ENCODE peak calls at places on chromosomes 7 and 10, in six cellular contexts. S, M, R, E, P and U are unnamed samples. For H3K27me3 and H3K4me1, the result is how much of the 10 kb centered on the place peaks cover.

GRCh38 chr10:132319853-132320669 is 11.9 kb upstream of the LRRC27 start:
- DNase-seq in S (no peak), M (no peak), R (no peak), E (peak), P (no peak), U (peak)

GRCh38 chr10:132109341-132110072 is 43.8 kb downstream of the JAKMIP3 start:
- DNase-seq in S (no peak), M (no peak), R (no peak), E (peak), P (peak), U (no peak)

GRCh38 chr10:91909178-91909677 is at the start of gene FGFBP3:
- DNase-seq in S (peak), M (peak), R (peak), E (peak), P (no peak), U (no peak)

GRCh38 chr7:28081016-28081415 is 99.6 kb downstream of the JAZF1 start:
- DNase-seq in S (peak), M (no peak), R (no peak), E (no peak), P (no peak), U (no peak)

GRCh38 chr10:43871545-43871944 is 222.9 kb upstream of the ZNF32 start:
- DNase-seq in S (no peak), M (no peak), R (no peak), E (no peak), P (no peak), U (no peak)

GRCh38 chr7:90677742-90678439 is 81.8 kb downstream of the CDK14 start:
- DNase-seq in S (no peak), M (no peak), R (peak), E (peak), P (no peak), U (no peak)

GRCh38 chr10:60732240-60733188 is 45.8 kb upstream of the CDK1 start:
- DNase-seq in S (no peak), M (no peak), R (peak), E (no peak), P (peak), U (no peak)

GRCh38 chr7:99693427-99694200 is 13.8 kb upstream of the CYP3A5 start:
- DNase-seq in S (no peak), M (no peak), R (peak), E (no peak), P (peak), U (no peak)

GRCh38 chr7:40015790-40016296 is 65.8 kb downstream of the CDK13 start:
- DNase-seq in S (peak), M (peak), R (peak), E (peak), P (no peak), U (no peak)

GRCh38 chr7:99562832-99563231 is 4.4 kb downstream of the ZNF655 start:
- DNase-seq in S (no peak), M (no peak), R (no peak), E (peak), P (no peak), U (peak)

GRCh38 chr10:10860455-10860976 is 157.2 kb upstream of the CELF2 start:
- DNase-seq in S (no peak), M (no peak), R (no peak), E (no peak), P (no peak), U (no peak)

GRCh38 chr10:132276706-132277105 is 31.0 kb downstream of the STK32C start:
- DNase-seq in S (no peak), M (no peak), R (no peak), E (no peak), P (no peak), U (no peak)

GRCh38 chr10:104648421-104648820 is 7.3 kb downstream of the SORCS3 start:
- DNase-seq in S (no peak), M (no peak), R (no peak), E (no peak), P (no peak), U (no peak)

GRCh38 chr7:36157506-36158320 is 4.7 kb downstream of the EEPD1 start:
- DNase-seq in S (no peak), M (no peak), R (no peak), E (no peak), P (no peak), U (no peak)

GRCh38 chr7:90224204-90224603 is 12.7 kb downstream of the STEAP2 start:
- DNase-seq in S (no peak), M (no peak), R (no peak), E (no peak), P (no peak), U (no peak)

GRCh38 chr7:92695308-92696261 is 105.4 kb upstream of the FAM133B start:
- DNase-seq in S (peak), M (no peak), R (peak), E (peak), P (peak), U (peak)

GRCh38 chr10:72275351-72276012 is 1.8 kb downstream of the DDIT4 start:
- DNase-seq in S (no peak), M (no peak), R (no peak), E (peak), P (no peak), U (no peak)

GRCh38 chr10:56139405-56139804 is 221.7 kb downstream of the ZWINT start:
- DNase-seq in S (no peak), M (no peak), R (no peak), E (no peak), P (no peak), U (no peak)

GRCh38 chr7:106304575-106304974 is 19.8 kb upstream of the NAMPT start:
- DNase-seq in S (no peak), M (no peak), R (no peak), E (no peak), P (no peak), U (no peak)
- H3K27me3 ChIP-seq in S (under half), M (under half), R (under half), E (under half), P (under half), U (under half)

GRCh38 chr10:121994429-121994881 is 5.5 kb downstream of the TACC2 start:
- DNase-seq in S (peak), M (no peak), R (peak), E (no peak), P (peak), U (no peak)
- H3K27ac ChIP-seq in S (peak), M (no peak), R (peak), E (no peak), P (peak), U (no peak)

GRCh38 chr7:30903146-30903545 is 8.5 kb upstream of the AQP1 start:
- DNase-seq in S (no peak), M (no peak), R (no peak), E (no peak), P (no peak), U (no peak)
- H3K4me1 ChIP-seq in S (under half), M (under half), R (under half), E (under half), P (under half), U (under half)

DNA sequence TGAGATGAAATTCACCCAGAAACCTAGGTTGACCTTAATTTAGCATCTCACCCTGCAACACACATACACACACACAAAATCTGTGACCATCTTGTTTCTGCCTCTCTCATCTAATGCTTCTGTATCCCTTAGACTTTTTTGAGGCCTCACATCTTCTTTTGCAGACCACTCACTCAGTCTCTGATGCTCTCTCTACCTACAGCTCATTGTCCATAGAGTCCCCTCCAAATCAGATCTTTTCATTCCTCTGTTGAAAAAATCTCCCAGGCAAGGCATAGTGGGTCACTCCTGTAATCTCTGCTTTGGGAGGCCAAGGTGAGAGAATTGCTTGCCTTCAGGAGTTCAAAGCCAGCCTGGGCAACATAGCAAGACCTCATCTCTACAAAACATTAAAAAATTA is 17.6 kb upstream of the PAX2 start:
- DNase-seq in S (no peak), M (no peak), R (no peak), E (no peak), P (no peak), U (no peak)
- H3K27me3 ChIP-seq in S (half or more), M (under half), R (half or more), E (half or more), P (under half), U (half or more)

GRCh38 chr7:148336411-148336810 is 254.2 kb upstream of the C7orf33 start:
- DNase-seq in S (no peak), M (no peak), R (no peak), E (no peak), P (no peak), U (no peak)

GRCh38 chr7:148334441-148334956 is 256.1 kb upstream of the C7orf33 start:
- DNase-seq in S (no peak), M (no peak), R (no peak), E (no peak), P (no peak), U (no peak)

GRCh38 chr7:148337166-148337565 is 253.4 kb upstream of the C7orf33 start:
- DNase-seq in S (no peak), M (no peak), R (no peak), E (no peak), P (no peak), U (no peak)

GRCh38 chr7:148334959-148335577 is 255.5 kb upstream of the C7orf33 start:
- DNase-seq in S (no peak), M (no peak), R (no peak), E (no peak), P (no peak), U (no peak)

DNA sequence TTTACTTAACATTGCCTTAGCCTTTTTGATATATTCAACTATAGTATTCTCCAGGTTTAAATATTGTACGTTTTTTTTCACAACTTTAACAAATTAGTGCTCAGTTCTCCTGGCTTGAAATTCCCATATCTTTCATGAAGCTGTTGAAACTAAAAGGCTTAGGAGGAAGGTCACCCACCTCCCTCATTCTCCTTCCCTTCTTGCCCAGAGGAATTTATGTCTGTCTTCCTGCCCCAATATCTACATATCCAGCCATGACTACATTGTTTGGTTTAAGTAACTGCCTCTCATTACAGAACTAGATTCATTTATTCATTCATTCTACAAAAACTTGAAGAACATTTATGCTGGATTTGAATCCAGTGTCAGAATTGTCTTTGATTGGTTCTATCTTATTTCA is 254.8 kb upstream of the C7orf33 start:
- DNase-seq in S (no peak), M (no peak), R (no peak), E (no peak), P (no peak), U (no peak)
- H3K27ac ChIP-seq in S (no peak), M (no peak), R (no peak), E (no peak), P (no peak), U (no peak)

DNA sequence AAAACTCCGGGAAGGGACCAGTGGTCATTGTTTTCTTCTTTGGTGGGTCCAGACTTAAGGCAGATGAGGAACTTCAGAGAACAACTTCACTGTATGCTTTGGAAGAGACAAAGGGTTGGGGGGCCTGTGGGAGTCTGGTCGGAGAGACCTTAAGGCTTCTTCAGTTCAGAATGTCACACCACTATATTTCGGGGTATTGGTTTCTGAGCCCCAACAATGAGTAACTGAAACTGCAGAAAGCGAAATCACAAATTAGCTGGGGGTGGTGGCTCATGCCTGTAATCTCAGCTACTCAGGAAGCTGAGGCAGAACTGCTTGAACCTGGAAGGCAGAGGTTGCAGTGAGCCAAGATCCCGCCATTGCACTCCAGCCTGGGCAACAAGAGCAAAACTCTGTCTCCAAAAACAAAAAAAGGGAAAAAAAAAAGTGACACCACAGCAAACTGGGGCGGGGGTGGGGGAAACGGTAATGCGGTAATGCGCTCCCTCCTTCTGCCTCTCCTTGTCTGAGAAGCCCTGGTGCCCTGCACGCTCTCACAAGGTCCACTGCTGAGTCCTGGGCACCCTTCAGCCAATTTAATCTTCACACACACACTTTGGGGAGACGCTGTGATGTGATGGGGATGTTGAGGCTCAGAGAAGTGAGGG is 2.2 kb upstream of the ADIRF start:
- DNase-seq in S (peak), M (no peak), R (no peak), E (no peak), P (peak), U (peak)
- H3K4me1 ChIP-seq in S (under half), M (under half), R (under half), E (under half), P (under half), U (under half)